ENCODE peak calls at places on chromosomes 11 and 22, in six cellular contexts. X is transverse colon, H is stomach, J is HCT116, N is HL-60, G is breast epithelium. Q is an unnamed sample.

GRCh38 chr11:130916238-130916855 is at the start of gene SNX19:
- DNase-seq in X (peak), H (peak), J (peak), N (peak), G (peak), Q (no peak)

GRCh38 chr11:13831707-13832106 is 130.8 kb upstream of the SPON1 start:
- DNase-seq in X (no peak), H (no peak), J (no peak), N (no peak), G (no peak), Q (no peak)

GRCh38 chr11:87366766-87367405 is 329.2 kb downstream of the TMEM135 start:
- DNase-seq in X (no peak), H (no peak), J (no peak), N (no peak), G (no peak), Q (peak)

GRCh38 chr11:112734207-112734606 is 227.0 kb upstream of the NCAM1 start:
- DNase-seq in X (no peak), H (peak), J (no peak), N (no peak), G (no peak), Q (no peak)

GRCh38 chr11:24496728-24497396 is at the start of gene LUZP2:
- DNase-seq in X (no peak), H (no peak), J (no peak), N (no peak), G (no peak), Q (no peak)

GRCh38 chr11:46342237-46342636 is 5.0 kb upstream of the DGKZ start:
- DNase-seq in X (no peak), H (no peak), J (no peak), N (no peak), G (no peak), Q (no peak)

GRCh38 chr11:64960719-64961118 is 11.2 kb downstream of the MAJIN start:
- DNase-seq in X (no peak), H (no peak), J (no peak), N (no peak), G (no peak), Q (no peak)

GRCh38 chr11:12717851-12718291 is 43.6 kb downstream of the TEAD1 start:
- DNase-seq in X (no peak), H (no peak), J (no peak), N (no peak), G (no peak), Q (no peak)

GRCh38 chr11:115926601-115927000 is 422.4 kb upstream of the CADM1 start:
- DNase-seq in X (no peak), H (no peak), J (no peak), N (no peak), G (no peak), Q (no peak)

GRCh38 chr11:47189100-47189834 is 3.0 kb upstream of the PACSIN3 start:
- DNase-seq in X (no peak), H (no peak), J (no peak), N (no peak), G (peak), Q (no peak)

GRCh38 chr11:131764126-131764525 is 393.7 kb downstream of the NTM start:
- DNase-seq in X (no peak), H (no peak), J (no peak), N (no peak), G (no peak), Q (no peak)

GRCh38 chr22:39574779-39575551 is 4.4 kb downstream of the CACNA1I start:
- DNase-seq in X (no peak), H (no peak), J (peak), N (no peak), G (no peak), Q (no peak)

GRCh38 chr11:76243157-76243556 is 36.9 kb upstream of the WNT11 start:
- DNase-seq in X (no peak), H (no peak), J (no peak), N (no peak), G (no peak), Q (no peak)

GRCh38 chr11:94142308-94143277 is 14.0 kb downstream of the PANX1 start:
- DNase-seq in X (no peak), H (no peak), J (no peak), N (no peak), G (no peak), Q (no peak)

GRCh38 chr11:78216571-78217287 is 28.0 kb downstream of the USP35 start:
- DNase-seq in X (no peak), H (no peak), J (no peak), N (no peak), G (no peak), Q (no peak)

GRCh38 chr11:17514476-17514875 is 29.7 kb downstream of the USH1C start:
- DNase-seq in X (no peak), H (no peak), J (no peak), N (no peak), G (no peak), Q (no peak)

GRCh38 chr11:36615829-36616228 is 17.8 kb upstream of the RAG2 start:
- DNase-seq in X (no peak), H (no peak), J (no peak), N (no peak), G (no peak), Q (no peak)

GRCh38 chr11:6489338-6489737 is 7.7 kb upstream of the DNHD1 start:
- DNase-seq in X (no peak), H (no peak), J (no peak), N (no peak), G (no peak), Q (no peak)

GRCh38 chr11:118263694-118264567 is at the start of gene MPZL2:
- DNase-seq in X (peak), H (peak), J (peak), N (no peak), G (peak), Q (no peak)

GRCh38 chr11:133955091-133955846 is 1.5 kb downstream of the IGSF9B start:
- DNase-seq in X (peak), H (no peak), J (no peak), N (no peak), G (no peak), Q (no peak)

GRCh38 chr11:67671211-67671520 is 3.3 kb downstream of the ALDH3B2 start:
- DNase-seq in X (no peak), H (no peak), J (no peak), N (no peak), G (no peak), Q (peak)

GRCh38 chr11:68066742-68067141 is 27.9 kb downstream of the TCIRG1 start:
- DNase-seq in X (no peak), H (no peak), J (no peak), N (no peak), G (no peak), Q (no peak)

GRCh38 chr11:1879941-1880720 is 11.6 kb downstream of the PRR33 start:
- DNase-seq in X (no peak), H (no peak), J (no peak), N (no peak), G (no peak), Q (peak)

GRCh38 chr22:28547132-28547842 is 132.4 kb downstream of the TTC28 start:
- DNase-seq in X (no peak), H (no peak), J (no peak), N (no peak), G (no peak), Q (no peak)
- TF ChIP-seq POLR2AphosphoS5 in X (no peak), H (no peak), J (no peak), N (no peak), G (no peak), Q (no peak)

DNA sequence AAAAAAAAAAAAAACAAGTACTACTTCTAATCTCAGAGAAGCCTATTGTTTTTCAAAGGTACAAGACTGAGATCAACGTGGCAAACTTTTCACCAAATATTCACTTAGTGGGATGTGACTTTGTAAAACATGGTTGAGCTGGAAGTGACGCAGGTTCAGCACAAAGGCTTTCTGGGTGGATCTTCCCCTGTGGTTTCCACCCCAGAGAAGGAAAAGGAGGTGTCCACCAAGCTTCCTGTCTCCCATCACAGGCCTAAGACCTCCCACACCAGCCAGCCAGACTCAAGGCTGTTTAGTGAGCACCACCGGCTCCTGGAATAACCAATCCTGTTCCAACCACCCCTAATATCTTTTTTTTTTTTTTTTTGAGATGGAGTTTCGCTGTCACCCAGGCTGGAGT is 5.7 kb downstream of the TMEM184B start:
- DNase-seq in X (no peak), H (no peak), J (no peak), N (no peak), G (no peak), Q (no peak)
- H3K4me3 ChIP-seq in X (no peak), H (no peak), J (no peak), N (no peak), G (no peak), Q (no peak)

DNA sequence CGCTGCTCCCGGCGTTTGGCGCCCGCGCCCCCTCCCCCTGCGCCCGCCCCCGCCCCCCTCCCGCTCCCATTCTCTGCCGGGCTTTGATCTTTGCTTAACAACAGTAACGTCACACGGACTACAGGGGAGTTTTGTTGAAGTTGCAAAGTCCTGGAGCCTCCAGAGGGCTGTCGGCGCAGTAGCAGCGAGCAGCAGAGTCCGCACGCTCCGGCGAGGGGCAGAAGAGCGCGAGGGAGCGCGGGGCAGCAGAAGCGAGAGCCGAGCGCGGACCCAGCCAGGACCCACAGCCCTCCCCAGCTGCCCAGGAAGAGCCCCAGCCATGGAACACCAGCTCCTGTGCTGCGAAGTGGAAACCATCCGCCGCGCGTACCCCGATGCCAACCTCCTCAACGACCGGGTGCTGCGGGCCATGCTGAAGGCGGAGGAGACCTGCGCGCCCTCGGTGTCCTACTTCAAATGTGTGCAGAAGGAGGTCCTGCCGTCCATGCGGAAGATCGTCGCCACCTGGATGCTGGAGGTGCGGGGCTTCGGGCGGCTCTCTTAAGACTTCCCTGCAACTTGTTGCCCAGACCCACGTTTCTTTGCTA is at the start of gene CCND1:
- DNase-seq in X (peak), H (peak), J (peak), N (peak), G (peak), Q (no peak)
- TF ChIP-seq POLR2AphosphoS5 in X (peak), H (peak), J (peak), N (peak), G (no peak), Q (no peak)

GRCh38 chr11:11396290-11397042 is 43.4 kb upstream of the CSNK2A3 start:
- DNase-seq in X (no peak), H (no peak), J (no peak), N (no peak), G (no peak), Q (no peak)
- H3K4me3 ChIP-seq in X (no peak), H (no peak), J (no peak), N (no peak), G (no peak), Q (no peak)

Q was measured in vagina.